ENCODE peak calls at places on chromosomes 2 and 18, in seven cellular contexts. I, B, H, N, P, U and S are unnamed samples.

GRCh38 chr2:43075054-43075593 is 151.3 kb downstream of the ZFP36L2 start:
- DNase-seq in B (peak; percentile 72), N (peak; percentile 91), U (peak; percentile 72), H (no peak), P (peak; percentile 98), I (no peak), S (no peak)

GRCh38 chr2:43438858-43439655 is 156.8 kb downstream of the THADA start:
- DNase-seq in P (peak; percentile 62), H (no peak), U (no peak), B (no peak), N (no peak), I (no peak), S (no peak)

GRCh38 chr2:100011272-100011711 is 131.1 kb downstream of the AFF3 start:
- DNase-seq in N (no peak), H (no peak), B (no peak), U (no peak), P (peak; percentile 81), I (no peak), S (no peak)

GRCh38 chr18:31716362-31716761 is 32.0 kb upstream of the B4GALT6 start:
- DNase-seq in N (no peak), B (no peak), I (no peak), U (no peak), H (no peak), P (no peak), S (no peak)

GRCh38 chr18:9333441-9334350 is 877 bp upstream of the TWSG1 start:
- DNase-seq in I (no peak), U (no peak), P (peak; percentile 79), H (no peak), N (peak; percentile 63), B (no peak), S (no peak)

GRCh38 chr18:71849407-71849806 is 694.7 kb downstream of the CBLN2 start:
- DNase-seq in H (no peak), I (no peak), P (no peak), B (no peak), U (no peak), N (no peak), S (no peak)

GRCh38 chr18:12015697-12016062 is 34.4 kb downstream of the IMPA2 start:
- DNase-seq in U (peak; percentile 72), H (peak; percentile 90), B (no peak), N (peak; percentile 65), I (no peak), P (peak; percentile 57), S (no peak)

GRCh38 chr2:1794821-1795220 is 50.5 kb upstream of the PXDN start:
- DNase-seq in P (no peak), U (no peak), N (no peak), I (no peak), H (no peak), B (no peak), S (no peak)

GRCh38 chr2:168120730-168121129 is 126.7 kb downstream of the STK39 start:
- DNase-seq in B (no peak), U (no peak), N (no peak), H (no peak), I (no peak), P (peak; percentile 27), S (no peak)

GRCh38 chr2:45649855-45650806 is 1.3 kb upstream of the PRKCE start:
- DNase-seq in P (peak; percentile 78), I (peak; percentile 52), H (peak; percentile 91), U (peak; percentile 77), B (peak; percentile 19), N (peak; percentile 88), S (no peak)

GRCh38 chr2:191013617-191013875 is 425 bp downstream of the STAT1 start:
- DNase-seq in N (no peak), P (no peak), B (no peak), U (no peak), I (no peak), H (no peak), S (no peak)

GRCh38 chr2:207413376-207413907 is 116.3 kb upstream of the CREB1 start:
- DNase-seq in I (no peak), B (no peak), H (no peak), P (no peak), N (no peak), U (no peak), S (no peak)

GRCh38 chr2:1767939-1768691 is 23.8 kb upstream of the PXDN start:
- DNase-seq in U (no peak), P (no peak), N (peak; percentile 49), H (no peak), I (no peak), B (no peak), S (no peak)

GRCh38 chr2:61006486-61007105 is 10.9 kb upstream of the PEX13 start:
- DNase-seq in P (no peak), B (no peak), U (no peak), I (no peak), N (no peak), H (no peak), S (no peak)

GRCh38 chr18:74994502-74995403 is 214.2 kb downstream of the PTGR3 start:
- DNase-seq in U (no peak), H (no peak), N (no peak), B (no peak), I (no peak), P (peak; percentile 28), S (no peak)

GRCh38 chr2:19176977-19177376 is 181.4 kb downstream of the OSR1 start:
- DNase-seq in P (peak; percentile 69), I (no peak), N (no peak), H (no peak), U (no peak), B (no peak), S (no peak)

GRCh38 chr18:4399929-4400328 is 55.2 kb downstream of the DLGAP1 start:
- DNase-seq in H (no peak), U (no peak), P (no peak), B (no peak), I (no peak), N (no peak), S (no peak)

GRCh38 chr2:130824492-130825061 is 12.1 kb upstream of the ARHGEF4 start:
- DNase-seq in I (no peak), U (no peak), H (peak; percentile 40), P (peak; percentile 83), N (no peak), B (no peak), S (peak; percentile 87)

GRCh38 chr2:222307138-222307756 is 8.4 kb upstream of the PAX3 start:
- DNase-seq in H (no peak), N (no peak), U (no peak), B (no peak), I (no peak), P (no peak), S (no peak)

GRCh38 chr2:207543272-207543671 is 13.5 kb downstream of the CREB1 start:
- DNase-seq in P (no peak), N (no peak), B (no peak), U (no peak), H (no peak), I (no peak), S (no peak)

DNA sequence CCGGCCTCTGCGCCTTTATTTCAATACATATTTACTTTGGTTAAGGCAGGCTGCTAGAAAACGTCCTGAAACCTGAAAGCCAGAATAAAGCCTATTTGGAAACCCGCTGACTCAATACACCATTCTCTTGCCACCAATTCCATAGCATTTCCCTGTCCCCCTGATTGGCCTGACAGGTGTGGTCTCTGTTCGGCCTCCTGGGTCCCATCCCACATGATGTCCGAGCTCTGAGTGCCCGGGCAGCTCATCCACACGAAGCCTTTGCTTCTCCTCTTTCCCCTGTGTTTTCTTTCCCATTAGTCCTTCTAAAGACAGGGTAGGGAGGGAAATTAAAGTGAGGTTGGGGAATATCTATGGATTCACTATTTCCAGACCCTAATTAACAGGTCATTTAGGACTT is 42.6 kb upstream of the ZNF516 start:
- DNase-seq in B (no peak), I (no peak), U (no peak), P (no peak), H (no peak), N (no peak), S (no peak)
- H3K36me3 ChIP-seq in B (no peaks in the 10 kb centered on the region), I (no peaks in the 10 kb centered on the region), U (no peaks in the 10 kb centered on the region), P (no peaks in the 10 kb centered on the region), H (no peaks in the 10 kb centered on the region), N (no peaks in the 10 kb centered on the region), S (no peaks in the 10 kb centered on the region)

GRCh38 chr18:24461996-24462395 is 1.6 kb downstream of the HRH4 start:
- DNase-seq in P (no peak), U (no peak), B (no peak), I (no peak), H (no peak), N (no peak), S (no peak)
- H3K27ac ChIP-seq in P (no peak overlapping the region), U (peak overlapping the region; percentile 82), B (no peak overlapping the region), I (no peak overlapping the region), H (no peak overlapping the region), N (no peak overlapping the region), S (no peak overlapping the region)

GRCh38 chr2:119764832-119765231 is 5.1 kb downstream of the PTPN4 start:
- DNase-seq in U (no peak), B (no peak), I (no peak), P (no peak), N (no peak), H (no peak), S (no peak)

GRCh38 chr2:119768731-119769130 is 9.0 kb downstream of the PTPN4 start:
- DNase-seq in B (no peak), N (no peak), I (no peak), P (no peak), U (no peak), H (no peak), S (no peak)

GRCh38 chr2:119766944-119767343 is 7.2 kb downstream of the PTPN4 start:
- DNase-seq in I (no peak), U (no peak), H (no peak), N (no peak), B (no peak), P (no peak), S (no peak)

GRCh38 chr2:119769645-119770044 is 9.9 kb downstream of the PTPN4 start:
- DNase-seq in H (no peak), B (no peak), I (no peak), U (no peak), N (no peak), P (no peak), S (no peak)

DNA sequence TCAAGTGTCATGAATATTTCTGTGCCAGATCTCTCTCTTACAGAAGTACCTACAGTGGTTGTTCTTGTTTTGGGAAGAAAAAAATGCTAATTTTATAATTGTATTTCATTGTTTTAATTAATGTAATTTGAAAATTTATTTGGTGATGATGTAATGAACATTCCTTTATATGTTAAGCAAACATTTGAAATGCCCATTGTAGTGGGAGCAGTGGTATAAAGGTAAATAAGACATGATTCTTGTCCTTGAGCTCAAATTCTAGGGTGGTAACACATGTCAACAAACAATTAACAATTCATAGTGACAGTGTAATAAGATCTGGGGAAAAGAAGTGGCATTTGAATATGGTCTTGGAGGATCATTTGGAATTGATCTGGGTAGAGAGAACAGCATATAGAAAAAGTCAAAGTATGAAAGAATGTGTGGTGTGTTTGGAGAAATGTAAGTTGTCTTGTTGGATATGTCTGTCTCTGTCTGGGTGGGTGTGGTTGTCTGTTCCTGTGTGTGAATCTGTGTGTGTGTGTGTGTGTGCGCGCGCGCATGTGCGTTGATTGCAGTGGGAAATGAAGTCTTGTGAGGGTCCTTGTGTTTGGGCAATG is 5.8 kb downstream of the PTPN4 start:
- DNase-seq in U (no peak), H (no peak), N (no peak), B (no peak), P (no peak), I (no peak), S (no peak)
- H3K4me3 ChIP-seq in U (no peak overlapping the region), H (no peak overlapping the region), N (no peak overlapping the region), B (no peak overlapping the region), P (no peak overlapping the region), I (no peak overlapping the region), S (no peak overlapping the region)

DNA sequence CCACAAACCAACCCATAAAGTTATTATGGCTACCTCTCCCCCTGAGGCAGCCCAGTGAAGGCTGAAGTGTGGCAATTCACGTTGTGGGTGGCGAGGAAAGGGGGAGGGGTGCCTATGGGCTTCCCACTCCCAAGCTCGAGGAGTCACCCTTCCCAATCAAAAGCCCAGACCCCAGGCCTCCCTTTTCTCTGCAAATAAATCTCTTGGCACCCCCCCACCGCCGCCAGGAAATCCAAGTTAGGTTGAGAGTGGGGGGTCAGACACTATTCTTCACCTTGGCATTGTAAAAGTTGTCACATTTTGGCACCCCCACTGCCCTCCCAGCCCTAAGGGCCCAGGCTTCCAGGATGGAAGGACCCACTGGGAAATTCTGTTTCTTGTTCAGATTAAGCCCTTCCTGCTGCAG is 6.9 kb downstream of the ANKRD53 start:
- DNase-seq in U (no peak), P (no peak), N (peak; percentile 47), B (no peak), I (no peak), H (no peak), S (no peak)
- H3K36me3 ChIP-seq in U (peaks cover 49% of the 10 kb centered on the region), P (peaks cover 6% of the 10 kb centered on the region), N (peaks cover 61% of the 10 kb centered on the region), B (peaks cover 21% of the 10 kb centered on the region), I (peaks cover 19% of the 10 kb centered on the region), H (peaks cover 46% of the 10 kb centered on the region), S (peaks cover 30% of the 10 kb centered on the region)